ENCODE peak calls at places on chromosomes 4 and X, in seven cellular contexts. One of them, this sample, is unnamed.

GRCh38 chrX:14697453-14697852 is 168.1 kb downstream of the GLRA2 start:
- DNase-seq in HL-60: no peak
- DNase-seq in NB4: peak; percentile 40
- DNase-seq in hepatocyte: peak; percentile 13
- DNase-seq in suprapubic skin: no peak
- DNase-seq in DND-41: peak; percentile 13
- DNase-seq in brain microvascular endothelial cell: no peak
- DNase-seq in this sample: peak; percentile 43

GRCh38 chr4:69617083-69617694 is 22.3 kb downstream of the UGT2A2 start:
- DNase-seq in HL-60: peak; percentile 1
- DNase-seq in NB4: peak; percentile 58
- DNase-seq in hepatocyte: peak; percentile 69
- DNase-seq in suprapubic skin: no peak
- DNase-seq in DND-41: no peak
- DNase-seq in brain microvascular endothelial cell: peak; percentile 45
- DNase-seq in this sample: no peak

GRCh38 chr4:173958445-173958844 is 325.0 kb downstream of the FBXO8 start:
- DNase-seq in HL-60: peak; percentile 10
- DNase-seq in NB4: peak; percentile 21
- DNase-seq in hepatocyte: no peak
- DNase-seq in suprapubic skin: no peak
- DNase-seq in DND-41: no peak
- DNase-seq in brain microvascular endothelial cell: no peak
- DNase-seq in this sample: peak; percentile 18

GRCh38 chr4:95232358-95233156 is 316.2 kb downstream of the UNC5C start:
- DNase-seq in HL-60: no peak
- DNase-seq in NB4: no peak
- DNase-seq in hepatocyte: no peak
- DNase-seq in suprapubic skin: no peak
- DNase-seq in DND-41: peak; percentile 62
- DNase-seq in brain microvascular endothelial cell: no peak
- DNase-seq in this sample: no peak

GRCh38 chr4:109079177-109079576 is 223.3 kb downstream of the COL25A1 start:
- DNase-seq in HL-60: no peak
- DNase-seq in NB4: no peak
- DNase-seq in hepatocyte: no peak
- DNase-seq in suprapubic skin: no peak
- DNase-seq in DND-41: no peak
- DNase-seq in brain microvascular endothelial cell: no peak
- DNase-seq in this sample: peak; percentile 43

GRCh38 chr4:43990968-43991367 is 457.6 kb downstream of the KCTD8 start:
- DNase-seq in HL-60: no peak
- DNase-seq in NB4: no peak
- DNase-seq in hepatocyte: no peak
- DNase-seq in suprapubic skin: no peak
- DNase-seq in DND-41: no peak
- DNase-seq in brain microvascular endothelial cell: no peak
- DNase-seq in this sample: no peak

GRCh38 chr4:6324999-6325790 is 55.5 kb downstream of the WFS1 start:
- DNase-seq in HL-60: no peak
- DNase-seq in NB4: no peak
- DNase-seq in hepatocyte: peak; percentile 57
- DNase-seq in suprapubic skin: peak; percentile 80
- DNase-seq in DND-41: no peak
- DNase-seq in brain microvascular endothelial cell: no peak
- DNase-seq in this sample: peak; percentile 24

GRCh38 chr4:74490736-74491135 is 45.8 kb downstream of the AREG start:
- DNase-seq in HL-60: no peak
- DNase-seq in NB4: no peak
- DNase-seq in hepatocyte: no peak
- DNase-seq in suprapubic skin: no peak
- DNase-seq in DND-41: no peak
- DNase-seq in brain microvascular endothelial cell: no peak
- DNase-seq in this sample: no peak

GRCh38 chr4:186808635-186809018 is 85.0 kb upstream of the FAT1 start:
- DNase-seq in HL-60: no peak
- DNase-seq in NB4: peak; percentile 14
- DNase-seq in hepatocyte: peak; percentile 16
- DNase-seq in suprapubic skin: no peak
- DNase-seq in DND-41: no peak
- DNase-seq in brain microvascular endothelial cell: peak; percentile 92
- DNase-seq in this sample: peak; percentile 88

GRCh38 chr4:186807809-186808634 is 84.4 kb upstream of the FAT1 start:
- DNase-seq in HL-60: no peak
- DNase-seq in NB4: no peak
- DNase-seq in hepatocyte: no peak
- DNase-seq in suprapubic skin: no peak
- DNase-seq in DND-41: no peak
- DNase-seq in brain microvascular endothelial cell: no peak
- DNase-seq in this sample: peak; percentile 45

GRCh38 chr4:186805020-186805820 is 81.6 kb upstream of the FAT1 start:
- DNase-seq in HL-60: no peak
- DNase-seq in NB4: no peak
- DNase-seq in hepatocyte: no peak
- DNase-seq in suprapubic skin: no peak
- DNase-seq in DND-41: no peak
- DNase-seq in brain microvascular endothelial cell: no peak
- DNase-seq in this sample: no peak

GRCh38 chr4:186807131-186807530 is 83.5 kb upstream of the FAT1 start:
- DNase-seq in HL-60: no peak
- DNase-seq in NB4: no peak
- DNase-seq in hepatocyte: no peak
- DNase-seq in suprapubic skin: no peak
- DNase-seq in DND-41: no peak
- DNase-seq in brain microvascular endothelial cell: no peak
- DNase-seq in this sample: peak; percentile 50

GRCh38 chr4:186806679-186807078 is 83.0 kb upstream of the FAT1 start:
- DNase-seq in HL-60: no peak
- DNase-seq in NB4: no peak
- DNase-seq in hepatocyte: no peak
- DNase-seq in suprapubic skin: no peak
- DNase-seq in DND-41: no peak
- DNase-seq in brain microvascular endothelial cell: no peak
- DNase-seq in this sample: no peak
- TF ChIP-seq CTCF in HL-60: no peak
- TF ChIP-seq CTCF in NB4: no peak
- TF ChIP-seq CTCF in hepatocyte: no peak
- TF ChIP-seq CTCF in suprapubic skin: no peak
- TF ChIP-seq CTCF in DND-41: no peak
- TF ChIP-seq CTCF in brain microvascular endothelial cell: no peak
- TF ChIP-seq CTCF in this sample: no peak

GRCh38 chr4:170853422-170854021 is 763.8 kb upstream of the AADAT start:
- DNase-seq in HL-60: no peak
- DNase-seq in NB4: peak; percentile 63
- DNase-seq in hepatocyte: peak; percentile 76
- DNase-seq in suprapubic skin: no peak
- DNase-seq in DND-41: peak; percentile 21
- DNase-seq in brain microvascular endothelial cell: peak; percentile 32
- DNase-seq in this sample: no peak
- TF ChIP-seq CTCF in HL-60: peak; percentile 83
- TF ChIP-seq CTCF in NB4: peak; percentile 79
- TF ChIP-seq CTCF in hepatocyte: peak; percentile 73
- TF ChIP-seq CTCF in suprapubic skin: peak; percentile 48
- TF ChIP-seq CTCF in DND-41: peak; percentile 63
- TF ChIP-seq CTCF in brain microvascular endothelial cell: peak; percentile 90
- TF ChIP-seq CTCF in this sample: peak; percentile 42

DNA sequence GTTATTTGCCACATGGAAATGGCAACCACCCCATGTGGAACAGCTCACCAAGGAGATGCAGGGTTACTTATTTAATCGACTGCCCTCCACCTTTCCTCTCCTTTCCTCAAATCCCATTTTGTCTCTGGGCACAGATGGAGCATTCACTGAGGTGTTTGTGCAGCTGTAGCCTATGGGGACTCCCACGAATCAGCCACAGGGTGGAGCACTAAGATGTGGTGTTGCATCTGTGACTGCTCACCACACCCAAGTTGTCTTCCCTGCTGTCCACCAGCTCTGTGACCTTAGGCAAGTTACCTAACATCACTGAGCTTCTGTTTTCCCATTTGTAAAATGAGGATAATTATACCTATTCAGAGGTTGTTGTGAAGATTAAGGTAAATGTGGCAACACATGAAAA is 252.4 kb upstream of the CPEB2 start:
- DNase-seq in HL-60: peak; percentile 1
- DNase-seq in NB4: peak; percentile 31
- DNase-seq in hepatocyte: peak; percentile 16
- DNase-seq in suprapubic skin: no peak
- DNase-seq in DND-41: no peak
- DNase-seq in brain microvascular endothelial cell: peak; percentile 31
- DNase-seq in this sample: peak; percentile 4
- TF ChIP-seq CTCF in HL-60: peak; percentile 1
- TF ChIP-seq CTCF in NB4: peak; percentile 15
- TF ChIP-seq CTCF in hepatocyte: peak; percentile 19
- TF ChIP-seq CTCF in suprapubic skin: peak; percentile 23
- TF ChIP-seq CTCF in DND-41: peak; percentile 13
- TF ChIP-seq CTCF in brain microvascular endothelial cell: peak; percentile 51
- TF ChIP-seq CTCF in this sample: no peak

GRCh38 chr4:90883519-90883918 is 756.3 kb downstream of the CCSER1 start:
- DNase-seq in HL-60: no peak
- DNase-seq in NB4: no peak
- DNase-seq in hepatocyte: no peak
- DNase-seq in suprapubic skin: no peak
- DNase-seq in DND-41: no peak
- DNase-seq in brain microvascular endothelial cell: no peak
- DNase-seq in this sample: no peak
- TF ChIP-seq CTCF in HL-60: no peak
- TF ChIP-seq CTCF in NB4: no peak
- TF ChIP-seq CTCF in hepatocyte: no peak
- TF ChIP-seq CTCF in suprapubic skin: no peak
- TF ChIP-seq CTCF in DND-41: no peak
- TF ChIP-seq CTCF in brain microvascular endothelial cell: no peak
- TF ChIP-seq CTCF in this sample: no peak

DNA sequence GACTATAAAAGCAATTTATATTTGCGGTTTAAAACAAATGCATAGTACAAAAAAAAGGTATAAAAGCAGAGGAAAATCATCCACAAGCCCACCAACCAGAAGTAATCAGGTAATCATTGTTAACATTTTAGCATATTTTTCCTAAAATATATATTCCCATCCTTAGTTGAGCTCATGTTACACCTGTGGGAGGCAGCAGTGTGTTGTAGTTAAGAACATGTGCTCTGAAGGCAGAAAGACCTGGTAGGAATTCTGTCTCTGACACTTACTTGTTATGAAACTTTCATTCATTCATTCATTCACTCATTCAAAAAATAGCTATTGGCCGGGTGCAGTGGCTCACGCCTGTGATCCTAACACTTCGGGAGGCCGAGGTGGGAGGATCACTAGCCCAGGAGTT is 15.4 kb upstream of the CDKL5 start:
- DNase-seq in HL-60: no peak
- DNase-seq in NB4: peak; percentile 32
- DNase-seq in hepatocyte: peak; percentile 54
- DNase-seq in suprapubic skin: no peak
- DNase-seq in DND-41: no peak
- DNase-seq in brain microvascular endothelial cell: peak; percentile 36
- DNase-seq in this sample: peak; percentile 58
- TF ChIP-seq CTCF in HL-60: no peak
- TF ChIP-seq CTCF in NB4: no peak
- TF ChIP-seq CTCF in hepatocyte: peak; percentile 54
- TF ChIP-seq CTCF in suprapubic skin: no peak
- TF ChIP-seq CTCF in DND-41: peak; percentile 41
- TF ChIP-seq CTCF in brain microvascular endothelial cell: peak; percentile 40
- TF ChIP-seq CTCF in this sample: peak; percentile 23

GRCh38 chr4:7725951-7726350 is 213.7 kb downstream of the AFAP1 start:
- DNase-seq in HL-60: no peak
- DNase-seq in NB4: no peak
- DNase-seq in hepatocyte: no peak
- DNase-seq in suprapubic skin: no peak
- DNase-seq in DND-41: no peak
- DNase-seq in brain microvascular endothelial cell: no peak
- DNase-seq in this sample: peak; percentile 63

GRCh38 chr4:7722716-7723115 is 216.9 kb downstream of the AFAP1 start:
- DNase-seq in HL-60: no peak
- DNase-seq in NB4: no peak
- DNase-seq in hepatocyte: no peak
- DNase-seq in suprapubic skin: no peak
- DNase-seq in DND-41: no peak
- DNase-seq in brain microvascular endothelial cell: no peak
- DNase-seq in this sample: no peak

GRCh38 chr4:7719354-7720174 is 220.1 kb downstream of the AFAP1 start:
- DNase-seq in HL-60: no peak
- DNase-seq in NB4: peak; percentile 60
- DNase-seq in hepatocyte: peak; percentile 80
- DNase-seq in suprapubic skin: no peak
- DNase-seq in DND-41: peak; percentile 58
- DNase-seq in brain microvascular endothelial cell: no peak
- DNase-seq in this sample: peak; percentile 9

GRCh38 chr4:7723625-7724024 is 216.0 kb downstream of the AFAP1 start:
- DNase-seq in HL-60: no peak
- DNase-seq in NB4: no peak
- DNase-seq in hepatocyte: no peak
- DNase-seq in suprapubic skin: no peak
- DNase-seq in DND-41: no peak
- DNase-seq in brain microvascular endothelial cell: no peak
- DNase-seq in this sample: no peak

DNA sequence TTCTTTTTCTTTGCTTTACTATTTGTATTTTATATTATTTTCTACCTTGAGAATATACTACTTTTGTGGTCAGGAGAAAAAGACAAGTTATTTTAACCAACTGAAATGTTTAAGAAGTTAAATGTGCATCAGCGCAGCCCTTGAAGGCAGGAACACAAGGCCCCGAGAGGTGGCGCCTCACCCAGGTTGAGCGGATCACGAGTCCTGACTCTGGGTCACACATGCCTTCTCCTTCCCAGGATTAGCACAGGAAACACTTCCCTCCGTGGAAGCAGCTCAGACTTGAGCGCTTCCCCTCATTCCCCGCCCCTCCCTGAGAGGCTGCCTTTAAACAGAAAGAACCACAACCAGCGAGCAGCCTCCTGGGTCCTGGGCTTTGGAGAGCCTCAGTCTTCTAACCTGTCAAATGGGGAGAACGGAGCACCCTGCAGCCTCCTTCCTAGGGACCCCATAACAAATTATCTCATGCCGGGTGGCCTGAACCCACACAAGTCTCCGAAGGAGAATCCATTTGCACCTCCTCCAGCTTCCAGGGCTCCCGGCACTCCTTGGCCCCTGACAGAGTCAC is 217.6 kb downstream of the AFAP1 start:
- DNase-seq in HL-60: no peak
- DNase-seq in NB4: no peak
- DNase-seq in hepatocyte: no peak
- DNase-seq in suprapubic skin: no peak
- DNase-seq in DND-41: no peak
- DNase-seq in brain microvascular endothelial cell: peak; percentile 9
- DNase-seq in this sample: no peak
- TF ChIP-seq CTCF in HL-60: no peak
- TF ChIP-seq CTCF in NB4: peak; percentile 19
- TF ChIP-seq CTCF in hepatocyte: peak; percentile 11
- TF ChIP-seq CTCF in suprapubic skin: no peak
- TF ChIP-seq CTCF in DND-41: no peak
- TF ChIP-seq CTCF in brain microvascular endothelial cell: peak; percentile 51
- TF ChIP-seq CTCF in this sample: no peak

DNA sequence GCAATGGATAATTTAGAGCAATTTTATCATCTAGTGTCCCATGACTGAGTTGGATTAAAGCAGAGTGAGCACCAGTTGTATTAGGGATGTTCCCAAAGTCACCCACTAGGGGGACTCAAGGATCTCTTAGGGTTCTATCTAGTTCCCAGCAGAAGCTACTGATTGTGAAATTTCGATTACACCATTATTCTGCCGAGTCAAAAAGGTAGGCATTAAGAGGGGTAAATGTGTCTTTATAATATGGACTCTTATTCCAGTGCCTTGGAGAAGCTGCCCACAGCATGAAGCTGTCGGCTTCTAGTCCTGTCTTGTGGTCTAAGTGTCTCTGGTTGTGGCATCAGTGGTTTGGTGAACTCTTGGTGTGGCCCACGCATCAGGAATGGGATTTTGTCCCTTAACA is 53.3 kb downstream of the RGS12 start:
- DNase-seq in HL-60: peak; percentile 65
- DNase-seq in NB4: peak; percentile 90
- DNase-seq in hepatocyte: peak; percentile 85
- DNase-seq in suprapubic skin: peak; percentile 61
- DNase-seq in DND-41: peak; percentile 49
- DNase-seq in brain microvascular endothelial cell: peak; percentile 81
- DNase-seq in this sample: peak; percentile 77
- TF ChIP-seq CTCF in HL-60: peak; percentile 71
- TF ChIP-seq CTCF in NB4: peak; percentile 92
- TF ChIP-seq CTCF in hepatocyte: peak; percentile 79
- TF ChIP-seq CTCF in suprapubic skin: peak; percentile 83
- TF ChIP-seq CTCF in DND-41: peak; percentile 83
- TF ChIP-seq CTCF in brain microvascular endothelial cell: peak; percentile 83
- TF ChIP-seq CTCF in this sample: peak; percentile 84